ENCODE peak calls at places on chromosomes 2 and 18, in four cellular contexts. Y is K562, K is GM12878, W is HepG2. D is an unnamed sample.

GRCh38 chr18:11514267-11514666 is 95.1 kb upstream of the SLC35G4 start:
- DNase-seq in Y (no peak), K (no peak), W (no peak), D (no peak)

GRCh38 chr2:233436691-233437438 is 82.6 kb downstream of the DGKD start:
- DNase-seq in Y (no peak), K (no peak), W (no peak), D (no peak)

GRCh38 chr2:112821142-112821541 is 15.4 kb downstream of the IL1B start:
- DNase-seq in Y (no peak), K (no peak), W (no peak), D (no peak)

GRCh38 chr18:35525795-35526475 is 28.2 kb upstream of the INO80C start:
- DNase-seq in Y (no peak), K (no peak), W (no peak), D (no peak)

GRCh38 chr2:165357758-165358157 is 111.7 kb upstream of the CSRNP3 start:
- DNase-seq in Y (no peak), K (peak), W (no peak), D (no peak)

GRCh38 chr18:79797518-79798345 is at the start of gene KCNG2:
- DNase-seq in Y (no peak), K (no peak), W (no peak), D (peak)

GRCh38 chr2:240469747-240470146 is 34.3 kb downstream of the GPC1 start:
- DNase-seq in Y (no peak), K (no peak), W (no peak), D (no peak)

GRCh38 chr18:60092073-60092472 is 192.3 kb downstream of the PMAIP1 start:
- DNase-seq in Y (no peak), K (no peak), W (no peak), D (no peak)

GRCh38 chr2:162586311-162586710 is 242.4 kb downstream of the GCA start:
- DNase-seq in Y (no peak), K (no peak), W (no peak), D (no peak)

GRCh38 chr18:45774065-45774521 is 50.1 kb downstream of the SLC14A1 start:
- DNase-seq in Y (no peak), K (no peak), W (no peak), D (no peak)

GRCh38 chr2:221649045-221649444 is 76.9 kb upstream of the EPHA4 start:
- DNase-seq in Y (no peak), K (no peak), W (no peak), D (no peak)

GRCh38 chr18:50282521-50283335 is 1.4 kb upstream of the MBD1 start:
- DNase-seq in Y (no peak), K (no peak), W (no peak), D (no peak)

GRCh38 chr2:48707466-48707865 is 48.1 kb downstream of the LHCGR start:
- DNase-seq in Y (no peak), K (no peak), W (peak), D (no peak)

GRCh38 chr18:50870138-50870845 is 8.6 kb upstream of the ME2 start:
- DNase-seq in Y (no peak), K (no peak), W (no peak), D (no peak)

GRCh38 chr18:31245820-31246219 is 72.1 kb upstream of the DSG1 start:
- DNase-seq in Y (no peak), K (no peak), W (no peak), D (no peak)

GRCh38 chr2:219142329-219142728 is 18.3 kb downstream of the NHEJ1 start:
- DNase-seq in Y (no peak), K (no peak), W (no peak), D (no peak)

GRCh38 chr2:141021611-141022010 is 1109.2 kb downstream of the LRP1B start:
- DNase-seq in Y (no peak), K (no peak), W (no peak), D (no peak)

GRCh38 chr2:235765181-235765820 is 271.5 kb downstream of the AGAP1 start:
- DNase-seq in Y (no peak), K (no peak), W (no peak), D (no peak)

GRCh38 chr2:111946294-111947114 is 48.1 kb downstream of the MERTK start:
- DNase-seq in Y (no peak), K (no peak), W (peak), D (no peak)

GRCh38 chr18:8030201-8030600 is 463.1 kb downstream of the PTPRM start:
- DNase-seq in Y (no peak), K (no peak), W (no peak), D (no peak)

GRCh38 chr2:132521321-132521720 is 104.7 kb downstream of the GPR39 start:
- DNase-seq in Y (no peak), K (no peak), W (no peak), D (no peak)

GRCh38 chr2:236976271-236977120 is 109.2 kb upstream of the COPS8 start:
- DNase-seq in Y (no peak), K (no peak), W (no peak), D (no peak)

GRCh38 chr2:201974651-201975050 is 59.0 kb upstream of the FZD7 start:
- DNase-seq in Y (no peak), K (no peak), W (no peak), D (no peak)

GRCh38 chr2:201972621-201973255 is 60.9 kb upstream of the FZD7 start:
- DNase-seq in Y (no peak), K (no peak), W (no peak), D (no peak)

GRCh38 chr2:201971516-201972228 is 62.0 kb upstream of the FZD7 start:
- DNase-seq in Y (no peak), K (no peak), W (no peak), D (no peak)

GRCh38 chr2:201975434-201975833 is 58.2 kb upstream of the FZD7 start:
- DNase-seq in Y (no peak), K (no peak), W (peak), D (no peak)

GRCh38 chr2:201973316-201973715 is 60.3 kb upstream of the FZD7 start:
- DNase-seq in Y (no peak), K (no peak), W (no peak), D (no peak)
- TF ChIP-seq FOXM1 in Y (no peak), K (no peak), W (no peak), D (no peak)

GRCh38 chr18:55088561-55088960 is 129.3 kb upstream of the CCDC68 start:
- DNase-seq in Y (no peak), K (no peak), W (no peak), D (no peak)

GRCh38 chr18:55092166-55092565 is 132.9 kb upstream of the CCDC68 start:
- DNase-seq in Y (no peak), K (no peak), W (no peak), D (no peak)

GRCh38 chr18:55089595-55089994 is 130.3 kb upstream of the CCDC68 start:
- DNase-seq in Y (no peak), K (no peak), W (no peak), D (no peak)

GRCh38 chr18:55093295-55093694 is 134.0 kb upstream of the CCDC68 start:
- DNase-seq in Y (no peak), K (no peak), W (no peak), D (no peak)

GRCh38 chr18:55090566-55091187 is 131.4 kb upstream of the CCDC68 start:
- DNase-seq in Y (no peak), K (no peak), W (no peak), D (no peak)
- TF ChIP-seq SP1 in Y (no peak), K (no peak), W (no peak), D (no peak)

GRCh38 chr18:42619771-42620170 is 495.7 kb downstream of the RIT2 start:
- DNase-seq in Y (no peak), K (no peak), W (no peak), D (no peak)
- TF ChIP-seq FOXM1 in Y (no peak), K (no peak), W (no peak), D (no peak)

GRCh38 chr2:120552800-120553471 is 182.7 kb upstream of the GLI2 start:
- DNase-seq in Y (peak), K (no peak), W (peak), D (peak)
- TF ChIP-seq SP1 in Y (no peak), K (no peak), W (peak), D (no peak)

D was measured in HEK293T.